ENCODE peak calls at places on chromosomes 4 and X, in six cellular contexts. One of them, this sample, is unnamed.

GRCh38 chrX:38379088-38379487 is 26.7 kb downstream of the OTC start:
- DNase-seq in H54: no peak
- DNase-seq in prostate gland: no peak
- DNase-seq in spleen: no peak
- DNase-seq in breast epithelium: no peak
- DNase-seq in suprapubic skin: no peak
- DNase-seq in this sample: no peak

GRCh38 chrX:11215191-11215921 is 77.9 kb upstream of the AMELX start:
- DNase-seq in H54: no peak
- DNase-seq in prostate gland: no peak
- DNase-seq in spleen: peak; percentile 65
- DNase-seq in breast epithelium: no peak
- DNase-seq in suprapubic skin: no peak
- DNase-seq in this sample: no peak

GRCh38 chr4:101242441-101242840 is 104.9 kb downstream of the PPP3CA start:
- DNase-seq in H54: no peak
- DNase-seq in prostate gland: no peak
- DNase-seq in spleen: no peak
- DNase-seq in breast epithelium: no peak
- DNase-seq in suprapubic skin: no peak
- DNase-seq in this sample: no peak

GRCh38 chrX:152926279-152926678 is 28.4 kb downstream of the ZNF185 start:
- DNase-seq in H54: peak; percentile 75
- DNase-seq in prostate gland: peak; percentile 52
- DNase-seq in spleen: no peak
- DNase-seq in breast epithelium: peak; percentile 63
- DNase-seq in suprapubic skin: no peak
- DNase-seq in this sample: no peak

GRCh38 chr4:149790172-149790907 is 25.3 kb downstream of the IQCM start:
- DNase-seq in H54: no peak
- DNase-seq in prostate gland: no peak
- DNase-seq in spleen: no peak
- DNase-seq in breast epithelium: no peak
- DNase-seq in suprapubic skin: no peak
- DNase-seq in this sample: no peak

GRCh38 chr4:130468340-130468739 is 1372.4 kb downstream of the C4orf33 start:
- DNase-seq in H54: no peak
- DNase-seq in prostate gland: no peak
- DNase-seq in spleen: no peak
- DNase-seq in breast epithelium: no peak
- DNase-seq in suprapubic skin: no peak
- DNase-seq in this sample: no peak

GRCh38 chrX:46965125-46965758 is 53.0 kb downstream of the JADE3 start:
- DNase-seq in H54: no peak
- DNase-seq in prostate gland: no peak
- DNase-seq in spleen: no peak
- DNase-seq in breast epithelium: no peak
- DNase-seq in suprapubic skin: no peak
- DNase-seq in this sample: no peak

GRCh38 chrX:56790778-56791177 is 61.7 kb downstream of the NBDY start:
- DNase-seq in H54: no peak
- DNase-seq in prostate gland: no peak
- DNase-seq in spleen: peak; percentile 67
- DNase-seq in breast epithelium: no peak
- DNase-seq in suprapubic skin: peak; percentile 33
- DNase-seq in this sample: peak; percentile 16

GRCh38 chr4:37687175-37687525 is 974 bp upstream of the RELL1 start:
- DNase-seq in H54: no peak
- DNase-seq in prostate gland: no peak
- DNase-seq in spleen: no peak
- DNase-seq in breast epithelium: no peak
- DNase-seq in suprapubic skin: no peak
- DNase-seq in this sample: no peak
- TF ChIP-seq POLR2A in H54: no peak
- TF ChIP-seq POLR2A in prostate gland: no peak
- TF ChIP-seq POLR2A in spleen: no peak
- TF ChIP-seq POLR2A in breast epithelium: no peak
- TF ChIP-seq POLR2A in suprapubic skin: no peak
- TF ChIP-seq POLR2A in this sample: no peak

GRCh38 chrX:9529223-9529622 is 64.4 kb downstream of the TBL1X start:
- DNase-seq in H54: no peak
- DNase-seq in prostate gland: no peak
- DNase-seq in spleen: no peak
- DNase-seq in breast epithelium: no peak
- DNase-seq in suprapubic skin: no peak
- DNase-seq in this sample: no peak

GRCh38 chrX:9530848-9531274 is 66.0 kb downstream of the TBL1X start:
- DNase-seq in H54: peak; percentile 30
- DNase-seq in prostate gland: peak; percentile 6
- DNase-seq in spleen: peak; percentile 90
- DNase-seq in breast epithelium: no peak
- DNase-seq in suprapubic skin: no peak
- DNase-seq in this sample: no peak

GRCh38 chrX:9525511-9526248 is 60.8 kb downstream of the TBL1X start:
- DNase-seq in H54: no peak
- DNase-seq in prostate gland: no peak
- DNase-seq in spleen: no peak
- DNase-seq in breast epithelium: no peak
- DNase-seq in suprapubic skin: no peak
- DNase-seq in this sample: peak; percentile 58

GRCh38 chrX:9526965-9527364 is 62.1 kb downstream of the TBL1X start:
- DNase-seq in H54: no peak
- DNase-seq in prostate gland: no peak
- DNase-seq in spleen: no peak
- DNase-seq in breast epithelium: no peak
- DNase-seq in suprapubic skin: no peak
- DNase-seq in this sample: no peak

GRCh38 chrX:9528498-9528897 is 63.6 kb downstream of the TBL1X start:
- DNase-seq in H54: no peak
- DNase-seq in prostate gland: no peak
- DNase-seq in spleen: no peak
- DNase-seq in breast epithelium: no peak
- DNase-seq in suprapubic skin: no peak
- DNase-seq in this sample: no peak
- TF ChIP-seq POLR2A in H54: no peak
- TF ChIP-seq POLR2A in prostate gland: no peak
- TF ChIP-seq POLR2A in spleen: no peak
- TF ChIP-seq POLR2A in breast epithelium: no peak
- TF ChIP-seq POLR2A in suprapubic skin: no peak
- TF ChIP-seq POLR2A in this sample: no peak

GRCh38 chr4:127783971-127784519 is 1.9 kb downstream of the HSPA4L start:
- DNase-seq in H54: no peak
- DNase-seq in prostate gland: no peak
- DNase-seq in spleen: no peak
- DNase-seq in breast epithelium: no peak
- DNase-seq in suprapubic skin: no peak
- DNase-seq in this sample: no peak

GRCh38 chr4:127781303-127782024 is 658 bp upstream of the HSPA4L start:
- DNase-seq in H54: peak; percentile 17
- DNase-seq in prostate gland: peak; percentile 32
- DNase-seq in spleen: no peak
- DNase-seq in breast epithelium: peak; percentile 61
- DNase-seq in suprapubic skin: peak; percentile 59
- DNase-seq in this sample: no peak

GRCh38 chr4:127783026-127783769 is 1.1 kb downstream of the HSPA4L start:
- DNase-seq in H54: peak; percentile 9
- DNase-seq in prostate gland: peak; percentile 73
- DNase-seq in spleen: peak; percentile 73
- DNase-seq in breast epithelium: peak; percentile 58
- DNase-seq in suprapubic skin: peak; percentile 87
- DNase-seq in this sample: peak; percentile 91

GRCh38 chr4:127782025-127782274 is 172 bp upstream of the HSPA4L start:
- DNase-seq in H54: peak; percentile 67
- DNase-seq in prostate gland: peak; percentile 77
- DNase-seq in spleen: peak; percentile 92
- DNase-seq in breast epithelium: no peak
- DNase-seq in suprapubic skin: peak; percentile 84
- DNase-seq in this sample: no peak

GRCh38 chr4:127782275-127783025 is at the start of gene HSPA4L:
- DNase-seq in H54: peak; percentile 32
- DNase-seq in prostate gland: no peak
- DNase-seq in spleen: peak; percentile 82
- DNase-seq in breast epithelium: peak; percentile 77
- DNase-seq in suprapubic skin: peak; percentile 78
- DNase-seq in this sample: no peak
- TF ChIP-seq POLR2A in H54: peak; percentile 64
- TF ChIP-seq POLR2A in prostate gland: peak; percentile 90
- TF ChIP-seq POLR2A in spleen: peak; percentile 31
- TF ChIP-seq POLR2A in breast epithelium: peak; percentile 80
- TF ChIP-seq POLR2A in suprapubic skin: no peak
- TF ChIP-seq POLR2A in this sample: peak; percentile 63

GRCh38 chr4:14771504-14772175 is 230.6 kb upstream of the CPEB2 start:
- DNase-seq in H54: no peak
- DNase-seq in prostate gland: no peak
- DNase-seq in spleen: no peak
- DNase-seq in breast epithelium: no peak
- DNase-seq in suprapubic skin: no peak
- DNase-seq in this sample: no peak
- TF ChIP-seq POLR2A in H54: no peak
- TF ChIP-seq POLR2A in prostate gland: no peak
- TF ChIP-seq POLR2A in spleen: no peak
- TF ChIP-seq POLR2A in breast epithelium: no peak
- TF ChIP-seq POLR2A in suprapubic skin: no peak
- TF ChIP-seq POLR2A in this sample: no peak

GRCh38 chr4:176270669-176271068 is 1.6 kb upstream of the ASB5 start:
- DNase-seq in H54: peak; percentile 31
- DNase-seq in prostate gland: no peak
- DNase-seq in spleen: no peak
- DNase-seq in breast epithelium: no peak
- DNase-seq in suprapubic skin: no peak
- DNase-seq in this sample: no peak

GRCh38 chr4:176271749-176272148 is 2.7 kb upstream of the ASB5 start:
- DNase-seq in H54: no peak
- DNase-seq in prostate gland: no peak
- DNase-seq in spleen: no peak
- DNase-seq in breast epithelium: no peak
- DNase-seq in suprapubic skin: no peak
- DNase-seq in this sample: no peak

GRCh38 chr4:176272799-176273198 is 3.8 kb upstream of the ASB5 start:
- DNase-seq in H54: no peak
- DNase-seq in prostate gland: no peak
- DNase-seq in spleen: no peak
- DNase-seq in breast epithelium: no peak
- DNase-seq in suprapubic skin: no peak
- DNase-seq in this sample: no peak

GRCh38 chr4:176266026-176266425 is 3.0 kb downstream of the ASB5 start:
- DNase-seq in H54: no peak
- DNase-seq in prostate gland: no peak
- DNase-seq in spleen: no peak
- DNase-seq in breast epithelium: no peak
- DNase-seq in suprapubic skin: no peak
- DNase-seq in this sample: no peak

DNA sequence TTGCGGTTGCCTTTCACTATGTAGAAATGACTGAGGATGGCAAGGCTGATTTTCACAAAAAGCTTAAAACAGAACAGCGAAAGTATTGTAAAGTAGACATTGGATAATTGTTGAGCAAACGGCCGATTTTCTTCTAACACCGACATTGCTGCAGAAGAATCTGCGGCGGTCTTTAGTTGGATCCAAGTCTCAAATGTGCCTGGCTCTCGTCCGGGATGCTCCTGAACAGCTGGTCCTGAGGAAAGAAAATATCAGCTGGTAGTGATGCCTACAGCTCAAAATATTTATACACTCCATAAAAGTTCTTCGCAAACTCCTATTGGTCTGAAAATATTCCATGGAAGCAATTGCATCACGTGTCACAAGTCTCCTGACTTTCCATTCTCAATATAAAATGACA is at the start of gene ASB5:
- DNase-seq in H54: no peak
- DNase-seq in prostate gland: no peak
- DNase-seq in spleen: no peak
- DNase-seq in breast epithelium: no peak
- DNase-seq in suprapubic skin: no peak
- DNase-seq in this sample: no peak
- TF ChIP-seq POLR2A in H54: no peak
- TF ChIP-seq POLR2A in prostate gland: no peak
- TF ChIP-seq POLR2A in spleen: no peak
- TF ChIP-seq POLR2A in breast epithelium: no peak
- TF ChIP-seq POLR2A in suprapubic skin: no peak
- TF ChIP-seq POLR2A in this sample: no peak

GRCh38 chr4:23903859-23904438 is 14.1 kb upstream of the PPARGC1A start:
- DNase-seq in H54: no peak
- DNase-seq in prostate gland: peak; percentile 21
- DNase-seq in spleen: no peak
- DNase-seq in breast epithelium: no peak
- DNase-seq in suprapubic skin: no peak
- DNase-seq in this sample: no peak
- TF ChIP-seq POLR2A in H54: no peak
- TF ChIP-seq POLR2A in prostate gland: no peak
- TF ChIP-seq POLR2A in spleen: no peak
- TF ChIP-seq POLR2A in breast epithelium: no peak
- TF ChIP-seq POLR2A in suprapubic skin: no peak
- TF ChIP-seq POLR2A in this sample: no peak

DNA sequence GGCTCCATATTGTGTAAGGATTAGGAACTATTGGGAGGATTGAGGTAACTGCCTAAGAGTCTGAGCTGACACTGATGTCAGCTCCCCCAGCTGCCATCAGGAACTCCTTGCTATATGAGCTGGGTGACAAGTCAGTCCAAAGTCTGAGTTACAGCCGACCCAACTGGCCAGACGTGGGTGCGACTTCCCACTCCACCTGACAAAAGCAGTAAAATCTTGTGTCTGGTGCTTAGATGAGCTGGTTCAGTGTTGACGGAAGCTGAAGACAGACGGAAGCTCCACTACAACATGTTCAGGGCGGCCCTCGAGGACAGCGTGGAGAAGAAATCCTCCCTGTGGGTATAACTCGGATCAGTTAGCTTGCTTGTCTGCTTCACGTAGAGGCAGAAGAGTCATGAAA is 22.8 kb upstream of the NAT8L start:
- DNase-seq in H54: no peak
- DNase-seq in prostate gland: no peak
- DNase-seq in spleen: no peak
- DNase-seq in breast epithelium: no peak
- DNase-seq in suprapubic skin: no peak
- DNase-seq in this sample: no peak
- TF ChIP-seq POLR2A in H54: no peak
- TF ChIP-seq POLR2A in prostate gland: no peak
- TF ChIP-seq POLR2A in spleen: no peak
- TF ChIP-seq POLR2A in breast epithelium: no peak
- TF ChIP-seq POLR2A in suprapubic skin: no peak
- TF ChIP-seq POLR2A in this sample: no peak

This sample was measured in vagina.